ENCODE peak calls at places on chromosomes 11 and 22, in seven cellular contexts. N is NCI-H1417, O is nucleus accumbens, T is iPS-NIHi11, A is IMR-90, P is NCI-H146, X is Calu3. Y is an unnamed sample.

GRCh38 chr11:65479184-65480145 is 19.4 kb upstream of the MALAT1 start:
- DNase-seq in N (peak), O (peak), T (no peak), A (peak), P (peak), X (no peak), Y (no peak)

GRCh38 chr22:42262964-42263363 is 7.5 kb downstream of the TCF20 start:
- DNase-seq in N (no peak), O (no peak), T (no peak), A (no peak), P (no peak), X (no peak), Y (no peak)

GRCh38 chr11:117315285-117316196 is 515 bp downstream of the BACE1 start:
- DNase-seq in N (peak), O (no peak), T (no peak), A (no peak), P (peak), X (no peak), Y (no peak)

GRCh38 chr11:114953039-114953438 is 274.7 kb downstream of the NXPE2 start:
- DNase-seq in N (peak), O (no peak), T (peak), A (no peak), P (peak), X (no peak), Y (no peak)

GRCh38 chr11:74142624-74143023 is 28.2 kb downstream of the C2CD3 start:
- DNase-seq in N (no peak), O (no peak), T (no peak), A (peak), P (no peak), X (no peak), Y (no peak)

GRCh38 chr22:33314316-33314715 is 256.1 kb upstream of the SYN3 start:
- DNase-seq in N (no peak), O (no peak), T (no peak), A (no peak), P (no peak), X (no peak), Y (no peak)

GRCh38 chr22:21445437-21446127 is 21.6 kb upstream of the TMEM191C start:
- DNase-seq in N (no peak), O (no peak), T (no peak), A (no peak), P (no peak), X (no peak), Y (no peak)

GRCh38 chr22:49099496-49100124 is 728.1 kb downstream of the BRD1 start:
- DNase-seq in N (no peak), O (no peak), T (no peak), A (no peak), P (peak), X (peak), Y (no peak)

GRCh38 chr11:83948205-83948604 is 662.0 kb upstream of the CCDC90B start:
- DNase-seq in N (peak), O (no peak), T (peak), A (no peak), P (no peak), X (no peak), Y (no peak)

GRCh38 chr11:13009476-13009920 is 382 bp downstream of the RASSF10 start:
- DNase-seq in N (peak), O (no peak), T (no peak), A (no peak), P (peak), X (no peak), Y (no peak)

GRCh38 chr22:29030016-29030617 is 31.5 kb downstream of the C22orf31 start:
- DNase-seq in N (peak), O (no peak), T (peak), A (no peak), P (no peak), X (peak), Y (peak)

GRCh38 chr22:50678651-50679521 is 6.3 kb downstream of the SHANK3 start:
- DNase-seq in N (no peak), O (no peak), T (peak), A (no peak), P (no peak), X (no peak), Y (no peak)

GRCh38 chr22:37462983-37463382 is 23.2 kb downstream of the MFNG start:
- DNase-seq in N (no peak), O (no peak), T (peak), A (peak), P (no peak), X (peak), Y (peak)

GRCh38 chr11:8090756-8091155 is 9.7 kb downstream of the TUB start:
- DNase-seq in N (peak), O (no peak), T (peak), A (no peak), P (peak), X (peak), Y (no peak)

GRCh38 chr11:60672255-60672654 is 27.2 kb upstream of the MS4A8 start:
- DNase-seq in N (no peak), O (no peak), T (no peak), A (no peak), P (no peak), X (no peak), Y (no peak)

GRCh38 chr11:69373251-69373635 is 79.3 kb downstream of the MYEOV start:
- DNase-seq in N (no peak), O (no peak), T (no peak), A (no peak), P (no peak), X (no peak), Y (no peak)

GRCh38 chr22:50530857-50531545 is 1.2 kb upstream of the TYMP start:
- DNase-seq in N (peak), O (no peak), T (peak), A (peak), P (peak), X (peak), Y (no peak)

GRCh38 chr11:1232328-1233321 is 9.8 kb downstream of the MUC5B start:
- DNase-seq in N (peak), O (no peak), T (peak), A (no peak), P (no peak), X (no peak), Y (peak)

GRCh38 chr22:44570476-44571445 is 72.7 kb upstream of the RTL6 start:
- DNase-seq in N (no peak), O (no peak), T (no peak), A (no peak), P (no peak), X (no peak), Y (no peak)

GRCh38 chr11:73814812-73815211 is 27.1 kb downstream of the MRPL48 start:
- DNase-seq in N (no peak), O (no peak), T (no peak), A (no peak), P (no peak), X (no peak), Y (no peak)

GRCh38 chr11:93843906-93844305 is 6.5 kb downstream of the VSTM5 start:
- DNase-seq in N (no peak), O (no peak), T (no peak), A (peak), P (no peak), X (no peak), Y (no peak)

GRCh38 chr11:35066783-35067476 is 72.0 kb upstream of the CD44 start:
- DNase-seq in N (no peak), O (no peak), T (no peak), A (no peak), P (no peak), X (no peak), Y (no peak)

GRCh38 chr11:45603930-45604682 is 61.3 kb downstream of the CHST1 start:
- DNase-seq in N (no peak), O (no peak), T (no peak), A (no peak), P (no peak), X (no peak), Y (no peak)

GRCh38 chr11:65571420-65571819 is 918 bp upstream of the FAM89B start:
- DNase-seq in N (no peak), O (no peak), T (no peak), A (no peak), P (no peak), X (no peak), Y (no peak)

GRCh38 chr22:48551061-48551460 is 1276.6 kb downstream of the BRD1 start:
- DNase-seq in N (no peak), O (no peak), T (no peak), A (no peak), P (no peak), X (no peak), Y (no peak)